ENCODE peak calls at places on chromosome 3, in seven cellular contexts. E is esophagus muscularis mucosa, G is K562, L is ovary, Y is suprapubic skin, M is transverse colon, Q is tibial nerve. X is an unnamed sample. For H3K9me3 and H3K27me3, the result is how much of the 10 kb centered on the place peaks cover.

GRCh38 chr3:177770821-177771220 is 573.5 kb upstream of the TBL1XR1 start:
- DNase-seq in Y (no peak), L (no peak), E (no peak), Q (no peak), M (no peak), G (no peak), X (no peak)

GRCh38 chr3:183375337-183375736 is 53.1 kb downstream of the MCF2L2 start:
- DNase-seq in G (no peak), Q (no peak), M (no peak), E (no peak), Y (no peak), L (no peak), X (no peak)

GRCh38 chr3:184440161-184440560 is 60.3 kb downstream of the CHRD start:
- DNase-seq in G (no peak), Q (no peak), L (no peak), M (no peak), E (no peak), Y (peak), X (no peak)

GRCh38 chr3:121155023-121155422 is 247.0 kb downstream of the STXBP5L start:
- DNase-seq in Q (no peak), E (no peak), G (no peak), M (no peak), Y (no peak), L (no peak), X (no peak)

GRCh38 chr3:171753665-171754408 is 56.4 kb downstream of the PLD1 start:
- DNase-seq in Q (no peak), E (no peak), G (no peak), M (no peak), Y (no peak), L (no peak), X (no peak)

GRCh38 chr3:141426404-141427034 is 58.2 kb downstream of the ZBTB38 start:
- DNase-seq in Y (peak), E (no peak), L (peak), Q (peak), M (peak), G (peak), X (peak)

GRCh38 chr3:187744169-187745151 is 808 bp downstream of the BCL6 start:
- DNase-seq in G (peak), L (peak), Q (no peak), E (no peak), M (peak), Y (no peak), X (peak)

GRCh38 chr3:64865872-64866588 is 178.2 kb upstream of the ADAMTS9 start:
- DNase-seq in Y (no peak), G (no peak), L (no peak), Q (no peak), M (no peak), E (no peak), X (no peak)

GRCh38 chr3:136885357-136886213 is 23.6 kb downstream of the NCK1 start:
- DNase-seq in Y (no peak), Q (no peak), L (no peak), E (no peak), G (no peak), M (no peak), X (no peak)

GRCh38 chr3:66037986-66038369 is 740 bp downstream of the MAGI1 start:
- DNase-seq in Y (no peak), G (peak), E (no peak), M (peak), L (peak), Q (no peak), X (no peak)

GRCh38 chr3:126932188-126932931 is 50.6 kb upstream of the PLXNA1 start:
- DNase-seq in L (no peak), Y (no peak), Q (no peak), G (no peak), M (no peak), E (no peak), X (no peak)

GRCh38 chr3:25153130-25153529 is 274.9 kb upstream of the RARB start:
- DNase-seq in E (no peak), Q (no peak), L (no peak), G (no peak), M (no peak), Y (no peak), X (no peak)

GRCh38 chr3:55854395-55854994 is 367.4 kb upstream of the WNT5A start:
- DNase-seq in M (no peak), E (peak), Y (no peak), L (no peak), Q (no peak), G (no peak), X (no peak)

GRCh38 chr3:89165636-89166312 is 58.4 kb downstream of the EPHA3 start:
- DNase-seq in L (no peak), G (no peak), Q (no peak), Y (no peak), M (no peak), E (no peak), X (no peak)

GRCh38 chr3:152558386-152558785 is 276.5 kb upstream of the P2RY1 start:
- DNase-seq in M (no peak), G (no peak), Q (no peak), E (no peak), Y (no peak), L (no peak), X (no peak)

GRCh38 chr3:18704326-18704725 is 279.2 kb upstream of the SATB1 start:
- DNase-seq in L (no peak), E (no peak), Q (no peak), Y (no peak), G (no peak), M (no peak), X (no peak)

GRCh38 chr3:124582196-124582595 is 148.1 kb upstream of the UMPS start:
- DNase-seq in L (no peak), E (no peak), Y (no peak), G (no peak), Q (no peak), M (no peak), X (no peak)

GRCh38 chr3:62611541-62612240 is 238.3 kb upstream of the FEZF2 start:
- DNase-seq in M (no peak), Y (no peak), G (no peak), Q (no peak), E (no peak), L (no peak), X (no peak)

GRCh38 chr3:178263236-178263916 is 272.9 kb upstream of the KCNMB2 start:
- DNase-seq in G (no peak), L (no peak), Y (no peak), Q (no peak), M (no peak), E (no peak), X (no peak)

GRCh38 chr3:99269606-99270355 is 368.3 kb upstream of the DCBLD2 start:
- DNase-seq in M (no peak), G (no peak), Y (peak), L (no peak), Q (no peak), E (peak), X (no peak)

GRCh38 chr3:10557783-10558373 is 52.5 kb upstream of the ATP2B2 start:
- DNase-seq in Q (no peak), Y (peak), E (peak), M (no peak), G (no peak), L (no peak), X (no peak)

GRCh38 chr3:144437989-144438388 is 466.4 kb downstream of the DIPK2A start:
- DNase-seq in G (no peak), Q (no peak), E (no peak), Y (no peak), M (no peak), L (no peak), X (no peak)

GRCh38 chr3:138081371-138082084 is 33.9 kb downstream of the DZIP1L start:
- DNase-seq in M (no peak), G (no peak), E (peak), L (no peak), Q (no peak), Y (no peak), X (no peak)

GRCh38 chr3:98812851-98813374 is 49.8 kb downstream of the ST3GAL6 start:
- DNase-seq in E (no peak), Y (no peak), M (no peak), Q (no peak), G (peak), L (no peak), X (peak)

GRCh38 chr3:111861396-111861795 is 2.3 kb downstream of the PHLDB2 start:
- DNase-seq in L (no peak), M (no peak), E (no peak), Y (no peak), G (no peak), Q (no peak), X (no peak)

GRCh38 chr3:142801746-142802145 is 77.9 kb downstream of the TRPC1 start:
- DNase-seq in Q (no peak), M (no peak), Y (no peak), G (no peak), L (no peak), E (no peak), X (no peak)

GRCh38 chr3:39804951-39805350 is 4.5 kb upstream of the MYRIP start:
- DNase-seq in E (no peak), L (no peak), Y (no peak), Q (no peak), M (no peak), G (no peak), X (no peak)

GRCh38 chr3:49415931-49416601 is 3.8 kb downstream of the TCTA start:
- DNase-seq in E (no peak), G (no peak), L (no peak), Y (no peak), Q (no peak), M (peak), X (peak)

DNA sequence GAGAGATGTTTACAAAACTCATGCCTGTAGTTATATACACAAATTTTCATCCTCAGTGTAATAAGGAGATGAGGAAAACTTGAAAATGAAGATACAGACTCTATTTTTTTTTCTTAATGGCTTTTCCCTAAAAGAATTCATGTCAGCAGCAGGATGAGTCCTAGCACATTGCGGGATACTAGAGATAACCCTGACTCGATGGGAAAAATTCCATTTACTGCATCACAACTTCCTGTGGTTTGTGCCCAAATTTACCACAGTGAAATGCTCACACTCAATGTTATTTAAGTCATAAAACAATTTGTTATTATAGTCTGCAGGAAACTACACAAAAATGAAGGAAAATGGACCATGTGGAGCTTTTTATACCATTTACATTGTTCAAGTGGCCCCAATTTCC is 581.9 kb upstream of the ZNF717 start:
- DNase-seq in M (no peak), Y (no peak), Q (no peak), E (no peak), L (no peak), G (no peak), X (no peak)
- H3K9me3 ChIP-seq in M (under half), Y (under half), Q (under half), E (under half), L (under half), G (under half), X (under half)

GRCh38 chr3:69738859-69739203 is 433 bp upstream of the MITF start:
- DNase-seq in L (no peak), Q (no peak), G (no peak), M (no peak), E (no peak), Y (no peak), X (no peak)

GRCh38 chr3:69739204-69740102 is at the start of gene MITF:
- DNase-seq in E (peak), G (peak), M (peak), L (peak), Y (peak), Q (peak), X (peak)

GRCh38 chr3:69738291-69738690 is 973 bp upstream of the MITF start:
- DNase-seq in L (no peak), E (no peak), Y (no peak), M (no peak), Q (no peak), G (no peak), X (no peak)

GRCh38 chr3:69741057-69741830 is 2.0 kb downstream of the MITF start:
- DNase-seq in E (no peak), G (no peak), Y (no peak), M (no peak), Q (no peak), L (no peak), X (no peak)

GRCh38 chr3:69740103-69741021 is 1.1 kb downstream of the MITF start:
- DNase-seq in Y (no peak), G (peak), L (peak), Q (no peak), M (peak), E (no peak), X (peak)
- H3K27me3 ChIP-seq in Y (under half), G (under half), L (under half), Q (under half), M (under half), E (under half), X (under half)

DNA sequence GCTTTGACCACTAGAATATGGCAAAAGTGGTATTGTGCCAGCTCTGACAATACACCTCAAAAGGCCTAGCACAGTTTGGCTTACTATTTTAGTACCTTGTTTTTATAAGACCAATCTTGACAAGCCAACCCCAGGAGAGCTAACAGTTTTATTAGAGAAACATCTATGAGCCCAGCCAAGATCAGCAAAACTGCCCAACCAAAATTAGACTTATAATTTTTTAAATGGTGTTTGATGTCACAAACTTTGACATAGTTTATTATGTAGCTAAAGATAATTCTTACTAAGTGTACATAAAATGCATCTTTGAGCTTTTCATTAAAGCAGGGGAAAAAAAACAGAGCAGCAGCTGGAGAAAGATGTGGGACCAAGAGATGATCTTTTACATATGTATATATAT is 537.5 kb downstream of the ZPLD1 start:
- DNase-seq in Q (no peak), Y (no peak), E (no peak), G (no peak), M (no peak), L (no peak), X (no peak)
- TF ChIP-seq EP300 in Q (no peak), Y (no peak), E (no peak), G (no peak), M (no peak), L (no peak), X (no peak)

GRCh38 chr3:42906905-42907183 is 902 bp downstream of the ZNF662 start:
- DNase-seq in Y (no peak), E (no peak), L (no peak), M (no peak), G (no peak), Q (no peak), X (no peak)

GRCh38 chr3:42905740-42906084 is 230 bp upstream of the ZNF662 start:
- DNase-seq in Y (no peak), E (no peak), G (no peak), L (no peak), M (no peak), Q (no peak), X (no peak)

GRCh38 chr3:42911551-42911950 is 5.6 kb downstream of the ZNF662 start:
- DNase-seq in E (no peak), L (no peak), G (no peak), M (no peak), Q (no peak), Y (no peak), X (no peak)

GRCh38 chr3:42906085-42906904 is at the start of gene ZNF662:
- DNase-seq in E (no peak), Y (peak), M (peak), Q (peak), G (no peak), L (peak), X (peak)

DNA sequence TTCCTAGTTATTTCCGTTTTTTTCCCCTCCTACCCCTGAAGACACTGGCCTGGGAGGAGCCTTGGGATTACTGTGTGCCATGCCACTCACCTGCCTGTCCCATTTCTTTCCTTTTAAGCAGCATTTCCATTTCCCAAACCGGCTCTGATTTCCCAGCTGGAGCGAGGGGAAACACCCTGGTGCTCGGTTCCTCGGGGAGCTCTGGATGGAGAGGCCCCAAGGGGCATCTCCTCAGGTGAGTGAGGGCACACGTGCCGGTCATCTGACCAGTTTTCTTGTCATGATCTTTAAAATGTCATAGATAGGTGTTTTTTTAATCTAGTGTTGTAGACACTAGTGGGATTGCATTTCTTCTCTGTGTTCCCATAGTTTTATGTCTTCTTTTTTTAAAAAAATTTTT is 2.7 kb downstream of the ZNF662 start:
- DNase-seq in M (no peak), E (peak), Y (no peak), Q (no peak), G (no peak), L (no peak), X (no peak)
- H3K9me3 ChIP-seq in M (under half), E (under half), Y (under half), Q (under half), G (under half), L (under half), X (under half)

GRCh38 chr3:186119499-186119898 is 10.6 kb upstream of the ETV5 start:
- DNase-seq in G (no peak), Q (no peak), Y (no peak), M (no peak), E (no peak), L (no peak), X (no peak)

GRCh38 chr3:186117521-186118111 is 8.7 kb upstream of the ETV5 start:
- DNase-seq in Q (no peak), E (no peak), L (no peak), M (no peak), Y (no peak), G (no peak), X (no peak)

GRCh38 chr3:186118692-186119091 is 9.8 kb upstream of the ETV5 start:
- DNase-seq in M (no peak), E (no peak), L (no peak), G (no peak), Q (no peak), Y (no peak), X (no peak)

GRCh38 chr3:186110975-186111974 is 2.4 kb upstream of the ETV5 start:
- DNase-seq in M (no peak), G (no peak), L (no peak), Q (no peak), Y (no peak), E (no peak), X (no peak)

DNA sequence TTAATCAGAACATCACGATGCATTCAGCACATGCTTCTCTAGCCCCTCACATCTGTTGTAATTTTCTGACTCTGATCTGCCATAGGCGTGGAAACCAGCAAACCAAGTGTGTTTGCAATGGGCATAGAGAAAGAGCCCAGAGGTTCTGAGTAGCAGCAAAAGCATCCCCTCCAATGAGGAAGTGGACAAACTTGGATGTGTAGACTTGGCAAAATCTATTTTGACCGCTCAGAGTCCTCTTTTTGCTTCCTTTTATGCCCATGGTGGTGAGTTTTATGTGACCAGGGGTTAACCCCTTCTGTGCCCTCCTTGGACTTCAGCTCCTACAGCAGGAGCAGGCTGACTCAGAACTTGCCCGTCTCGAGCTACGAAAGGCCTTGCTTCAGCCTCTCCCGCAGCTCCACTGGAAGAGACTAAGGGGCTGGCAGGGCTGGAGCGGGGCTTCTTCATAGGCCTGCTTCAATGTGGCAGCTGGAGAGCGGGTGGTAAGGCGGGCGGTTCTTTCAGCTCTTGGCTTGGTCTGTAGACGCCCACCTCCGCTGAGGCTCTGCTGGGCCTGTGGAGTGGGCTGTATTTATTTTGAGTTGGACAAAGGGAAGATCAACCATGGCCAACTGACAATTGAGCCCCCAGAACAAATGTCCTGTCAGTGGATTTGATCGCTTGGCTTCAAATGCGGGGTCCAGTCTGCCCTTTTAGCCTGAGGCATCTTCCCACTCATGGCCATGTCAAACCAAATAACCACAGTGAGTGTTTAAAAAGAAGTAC is 6.5 kb upstream of the ETV5 start:
- DNase-seq in Q (no peak), L (no peak), M (no peak), E (no peak), Y (no peak), G (no peak), X (no peak)
- H3K27me3 ChIP-seq in Q (under half), L (under half), M (half or more), E (under half), Y (under half), G (under half), X (under half)

DNA sequence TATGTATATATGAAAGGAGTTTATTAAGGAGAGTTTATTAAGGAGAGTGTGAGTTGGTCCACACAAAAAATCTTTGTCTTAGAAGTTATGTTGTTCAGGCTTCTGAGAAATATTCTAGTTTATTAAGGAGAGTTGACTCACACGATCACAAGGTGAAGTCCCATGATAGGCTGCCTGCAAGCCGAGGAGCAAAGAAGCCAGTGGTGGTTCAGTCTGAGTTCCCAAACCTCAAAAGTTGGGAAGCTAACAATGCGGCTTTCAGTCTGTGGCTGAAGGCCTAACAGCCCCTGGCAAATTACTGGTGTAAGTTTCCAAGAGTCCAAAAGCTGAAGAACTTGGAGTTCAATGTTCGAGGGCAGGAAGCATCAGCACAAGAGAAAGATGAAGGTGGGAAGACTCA is 42.4 kb upstream of the DAZL start:
- DNase-seq in E (no peak), L (no peak), G (no peak), Q (no peak), Y (no peak), M (no peak), X (no peak)
- TF ChIP-seq EP300 in E (no peak), L (no peak), G (no peak), Q (no peak), Y (no peak), M (no peak), X (no peak)

GRCh38 chr3:7924228-7924627 is 577.4 kb upstream of the LMCD1 start:
- DNase-seq in Y (no peak), G (no peak), E (no peak), L (no peak), Q (no peak), M (no peak), X (no peak)
- H3K9me3 ChIP-seq in Y (under half), G (under half), E (under half), L (under half), Q (under half), M (under half), X (under half)

GRCh38 chr3:13844286-13844685 is 35.6 kb downstream of the WNT7A start:
- DNase-seq in Q (no peak), E (no peak), M (no peak), Y (no peak), G (no peak), L (no peak), X (no peak)

GRCh38 chr3:13845806-13846205 is 34.1 kb downstream of the WNT7A start:
- DNase-seq in M (no peak), Y (no peak), E (no peak), L (no peak), Q (no peak), G (no peak), X (no peak)

GRCh38 chr3:13844911-13845310 is 35.0 kb downstream of the WNT7A start:
- DNase-seq in E (no peak), Q (no peak), G (no peak), L (no peak), Y (no peak), M (no peak), X (no peak)

GRCh38 chr3:13846716-13847570 is 32.9 kb downstream of the WNT7A start:
- DNase-seq in M (no peak), Q (no peak), E (no peak), L (no peak), G (no peak), Y (no peak), X (no peak)

GRCh38 chr3:13846238-13846637 is 33.6 kb downstream of the WNT7A start:
- DNase-seq in G (no peak), L (no peak), M (no peak), Y (no peak), E (no peak), Q (no peak), X (no peak)
- H3K27me3 ChIP-seq in G (under half), L (under half), M (under half), Y (under half), E (under half), Q (under half), X (half or more)